ENCODE peak calls at places on chromosomes 6 and 20, in eight cellular contexts. C, X, Y, Q, B, H, F and O are unnamed samples.

GRCh38 chr6:43812850-43813584 is 43.0 kb downstream of the VEGFA start:
- DNase-seq in X (no peak), C (no peak), B (no peak), Q (no peak), Y (no peak), F (peak), H (no peak), O (no peak)

GRCh38 chr6:51827580-51827979 is 259.8 kb downstream of the PKHD1 start:
- DNase-seq in C (no peak), H (no peak), Q (no peak), F (no peak), B (no peak), X (no peak), Y (no peak), O (no peak)

GRCh38 chr6:91653954-91654843 is 1067.3 kb upstream of the MAP3K7 start:
- DNase-seq in Q (no peak), H (no peak), Y (no peak), C (no peak), F (no peak), X (no peak), B (no peak), O (no peak)

GRCh38 chr6:166058064-166058739 is 109.4 kb downstream of the TBXT start:
- DNase-seq in X (no peak), Q (no peak), C (no peak), Y (peak), F (no peak), H (no peak), B (no peak), O (no peak)

GRCh38 chr20:19249515-19249914 is 37.1 kb downstream of the SLC24A3 start:
- DNase-seq in Q (no peak), H (no peak), Y (peak), F (no peak), X (no peak), B (no peak), C (no peak), O (no peak)

GRCh38 chr20:43736588-43737091 is 9.8 kb upstream of the GTSF1L start:
- DNase-seq in X (no peak), Y (no peak), Q (no peak), C (no peak), F (no peak), B (no peak), H (no peak), O (no peak)

GRCh38 chr20:4985658-4986057 is 15.7 kb downstream of the SLC23A2 start:
- DNase-seq in Y (no peak), F (no peak), C (no peak), X (no peak), H (peak), Q (no peak), B (no peak), O (no peak)

GRCh38 chr6:107488875-107489635 is 862 bp upstream of the SOBP start:
- DNase-seq in H (no peak), Y (no peak), Q (no peak), B (no peak), X (no peak), F (peak), C (peak), O (peak)

GRCh38 chr6:24603241-24603640 is 42.8 kb downstream of the KIAA0319 start:
- DNase-seq in B (no peak), X (no peak), Q (no peak), Y (no peak), H (no peak), C (no peak), F (no peak), O (no peak)

GRCh38 chr20:58592076-58592695 is 58.9 kb upstream of the STX16 start:
- DNase-seq in H (no peak), Y (no peak), F (no peak), B (no peak), C (no peak), X (no peak), Q (no peak), O (no peak)

GRCh38 chr20:32674362-32674789 is 635 bp upstream of the C20orf203 start:
- DNase-seq in Q (no peak), H (peak), X (no peak), Y (peak), B (no peak), F (no peak), C (peak), O (peak)

GRCh38 chr20:1866834-1867233 is 28.4 kb upstream of the SIRPA start:
- DNase-seq in Y (no peak), Q (no peak), X (no peak), C (no peak), B (no peak), F (no peak), H (no peak), O (no peak)

GRCh38 chr6:106085984-106086832 is at the start of gene PRDM1:
- DNase-seq in F (peak), B (no peak), Y (peak), C (peak), H (no peak), Q (no peak), X (no peak), O (peak)

GRCh38 chr6:9699890-9700289 is 715.0 kb downstream of the TFAP2A start:
- DNase-seq in Y (no peak), F (no peak), X (no peak), H (peak), C (peak), Q (no peak), B (no peak), O (no peak)

GRCh38 chr6:166999845-167000253 is 652 bp downstream of the CEP43 start:
- DNase-seq in Y (no peak), X (no peak), C (no peak), B (no peak), H (no peak), F (no peak), Q (no peak), O (no peak)

GRCh38 chr6:116575227-116575626 is 3.9 kb downstream of the RWDD1 start:
- DNase-seq in Y (no peak), C (no peak), H (no peak), X (no peak), Q (no peak), F (no peak), B (no peak), O (no peak)

GRCh38 chr20:1001981-1002681 is at the start of gene RSPO4:
- DNase-seq in C (no peak), B (no peak), Q (no peak), X (no peak), H (no peak), Y (no peak), F (no peak), O (no peak)

GRCh38 chr20:432677-433299 is 24.7 kb downstream of the RBCK1 start:
- DNase-seq in B (no peak), Q (no peak), X (no peak), F (no peak), C (no peak), Y (no peak), H (no peak), O (no peak)

GRCh38 chr6:160015778-160016684 is 47.1 kb downstream of the IGF2R start:
- DNase-seq in F (no peak), X (no peak), Y (no peak), H (no peak), Q (no peak), C (no peak), B (no peak), O (no peak)

GRCh38 chr6:33248643-33248931 is 23.1 kb downstream of the VPS52 start:
- DNase-seq in F (no peak), Q (no peak), C (no peak), X (no peak), B (no peak), H (no peak), Y (no peak), O (no peak)

GRCh38 chr6:5619249-5619648 is 357.9 kb downstream of the FARS2 start:
- DNase-seq in X (no peak), F (no peak), Y (no peak), H (no peak), Q (no peak), B (no peak), C (no peak), O (no peak)

GRCh38 chr20:51310216-51310615 is 232.3 kb downstream of the NFATC2 start:
- DNase-seq in B (no peak), Q (no peak), X (no peak), F (no peak), H (no peak), C (no peak), Y (no peak), O (no peak)